ENCODE peak calls at places on chromosomes 4 and X, in four cellular contexts. R is SK-N-SH, J is A549, K is T-helper 2 cell. B is an unnamed sample.

GRCh38 chrX:15376956-15377355 is 7.3 kb downstream of the VEGFD start:
- DNase-seq in K (no peak), J (no peak), R (no peak), B (no peak)

GRCh38 chr4:1395941-1396805 is 10.1 kb downstream of the NKX1-1 start:
- DNase-seq in K (no peak), R (peak), J (no peak), B (peak)

GRCh38 chr4:53908661-53909078 is 155.7 kb downstream of the CHIC2 start:
- DNase-seq in K (no peak), R (peak), J (peak), B (no peak)

GRCh38 chr4:145815626-145816025 is 123.0 kb downstream of the ZNF827 start:
- DNase-seq in R (no peak), K (no peak), J (no peak), B (no peak)

GRCh38 chrX:11064851-11065600 is 46.1 kb upstream of the HCCS start:
- DNase-seq in K (no peak), J (no peak), R (no peak), B (no peak)

GRCh38 chr4:41881931-41882621 is 53.2 kb upstream of the TMEM33 start:
- DNase-seq in K (no peak), J (peak), R (peak), B (peak)

GRCh38 chr4:146212781-146213180 is 1.6 kb upstream of the REELD1 start:
- DNase-seq in K (no peak), R (no peak), J (no peak), B (no peak)

GRCh38 chrX:23515028-23515427 is 152.3 kb upstream of the PRDX4 start:
- DNase-seq in J (no peak), R (no peak), K (no peak), B (no peak)

GRCh38 chrX:53290441-53291041 is 9.2 kb upstream of the IQSEC2 start:
- DNase-seq in R (no peak), K (no peak), J (no peak), B (no peak)

GRCh38 chr4:128862608-128863313 is 53.3 kb downstream of the JADE1 start:
- DNase-seq in K (peak), J (peak), R (no peak), B (no peak)

GRCh38 chr4:132001542-132001941 is 1147.6 kb upstream of the PCDH10 start:
- DNase-seq in J (no peak), R (no peak), K (no peak), B (no peak)

GRCh38 chrX:108165349-108166111 is 74.0 kb downstream of the ATG4A start:
- DNase-seq in R (peak), J (peak), K (no peak), B (peak)

GRCh38 chrX:148270499-148270898 is 229.9 kb upstream of the AFF2 start:
- DNase-seq in K (no peak), R (no peak), J (no peak), B (no peak)

GRCh38 chr4:74158561-74159396 is 861 bp downstream of the MTHFD2L start:
- DNase-seq in K (no peak), R (no peak), J (peak), B (no peak)

GRCh38 chr4:10098770-10099139 is 17.8 kb downstream of the WDR1 start:
- DNase-seq in K (no peak), J (no peak), R (no peak), B (no peak)

GRCh38 chr4:55386073-55386472 is 9.7 kb upstream of the TMEM165 start:
- DNase-seq in K (no peak), J (no peak), R (peak), B (peak)